ENCODE peak calls at places on chromosomes 13 and 19, in five cellular contexts. V is cardiac fibroblast, C is body of pancreas, R is endothelial cell, Q is AG10803. U is an unnamed sample.

GRCh38 chr13:21738636-21739035 is 67.8 kb downstream of the FGF9 start:
- DNase-seq in V (no peak), R (no peak), Q (no peak), C (no peak), U (no peak)

GRCh38 chr13:27482996-27483395 is 32.6 kb upstream of the MTIF3 start:
- DNase-seq in R (no peak), Q (no peak), C (no peak), V (no peak), U (no peak)

GRCh38 chr13:24275041-24275440 is 34.3 kb upstream of the C1QTNF9 start:
- DNase-seq in V (no peak), R (no peak), C (no peak), Q (no peak), U (no peak)

GRCh38 chr13:91304740-91305139 is 42.7 kb upstream of the MIR17HG start:
- DNase-seq in Q (no peak), R (no peak), V (no peak), C (no peak), U (no peak)

GRCh38 chr13:28136916-28137315 is 1.4 kb upstream of the PAN3 start:
- DNase-seq in Q (no peak), V (no peak), R (no peak), C (no peak), U (no peak)

GRCh38 chr19:53730391-53730790 is 93.7 kb downstream of the NLRP12 start:
- DNase-seq in Q (no peak), C (no peak), V (no peak), R (no peak), U (no peak)

GRCh38 chr19:54208784-54209057 is 8.1 kb downstream of the RPS9 start:
- DNase-seq in C (no peak), R (no peak), Q (no peak), V (no peak), U (no peak)

GRCh38 chr13:113897161-113897560 is 33.3 kb upstream of the GAS6 start:
- DNase-seq in R (no peak), C (no peak), Q (peak), V (peak), U (no peak)

GRCh38 chr13:89900104-89900760 is 1447.3 kb upstream of the MIR17HG start:
- DNase-seq in V (peak), Q (no peak), R (no peak), C (no peak), U (no peak)

GRCh38 chr19:55832676-55833075 is 877 bp upstream of the NLRP11 start:
- DNase-seq in R (no peak), V (no peak), Q (no peak), C (no peak), U (no peak)

GRCh38 chr13:66048888-66049287 is 1181.2 kb downstream of the PCDH9 start:
- DNase-seq in V (no peak), Q (no peak), R (no peak), C (no peak), U (no peak)

GRCh38 chr13:95641961-95642621 is 2.4 kb downstream of the DZIP1 start:
- DNase-seq in Q (peak), C (peak), V (peak), R (peak), U (no peak)

GRCh38 chr13:23828866-23829265 is 60.3 kb downstream of the MIPEP start:
- DNase-seq in V (peak), R (no peak), C (no peak), Q (peak), U (no peak)

GRCh38 chr19:33864311-33864850 is 67.7 kb downstream of the KCTD15 start:
- DNase-seq in R (no peak), Q (no peak), C (peak), V (no peak), U (no peak)

GRCh38 chr13:23321534-23322241 is 111.8 kb downstream of the SACS start:
- DNase-seq in Q (peak), C (peak), R (no peak), V (peak), U (no peak)

GRCh38 chr19:18780631-18781030 is 10.5 kb downstream of the COMP start:
- DNase-seq in R (no peak), V (no peak), Q (no peak), C (no peak), U (no peak)
- TF ChIP-seq CTCF in R (no peak), V (no peak), Q (no peak), C (no peak), U (no peak)

GRCh38 chr13:43390582-43390981 is 367.2 kb downstream of the DNAJC15 start:
- DNase-seq in C (no peak), R (no peak), Q (no peak), V (no peak), U (no peak)
- TF ChIP-seq CTCF in C (no peak), R (no peak), Q (no peak), V (no peak), U (no peak)

GRCh38 chr19:41175825-41176734 is 16.9 kb upstream of the CYP2S1 start:
- DNase-seq in C (peak), R (peak), V (peak), Q (peak), U (no peak)

GRCh38 chr19:41174297-41174928 is 18.6 kb upstream of the CYP2S1 start:
- DNase-seq in C (no peak), Q (no peak), R (no peak), V (no peak), U (no peak)

GRCh38 chr19:41166888-41167804 is 25.9 kb upstream of the CYP2S1 start:
- DNase-seq in Q (no peak), C (peak), V (no peak), R (no peak), U (no peak)

DNA sequence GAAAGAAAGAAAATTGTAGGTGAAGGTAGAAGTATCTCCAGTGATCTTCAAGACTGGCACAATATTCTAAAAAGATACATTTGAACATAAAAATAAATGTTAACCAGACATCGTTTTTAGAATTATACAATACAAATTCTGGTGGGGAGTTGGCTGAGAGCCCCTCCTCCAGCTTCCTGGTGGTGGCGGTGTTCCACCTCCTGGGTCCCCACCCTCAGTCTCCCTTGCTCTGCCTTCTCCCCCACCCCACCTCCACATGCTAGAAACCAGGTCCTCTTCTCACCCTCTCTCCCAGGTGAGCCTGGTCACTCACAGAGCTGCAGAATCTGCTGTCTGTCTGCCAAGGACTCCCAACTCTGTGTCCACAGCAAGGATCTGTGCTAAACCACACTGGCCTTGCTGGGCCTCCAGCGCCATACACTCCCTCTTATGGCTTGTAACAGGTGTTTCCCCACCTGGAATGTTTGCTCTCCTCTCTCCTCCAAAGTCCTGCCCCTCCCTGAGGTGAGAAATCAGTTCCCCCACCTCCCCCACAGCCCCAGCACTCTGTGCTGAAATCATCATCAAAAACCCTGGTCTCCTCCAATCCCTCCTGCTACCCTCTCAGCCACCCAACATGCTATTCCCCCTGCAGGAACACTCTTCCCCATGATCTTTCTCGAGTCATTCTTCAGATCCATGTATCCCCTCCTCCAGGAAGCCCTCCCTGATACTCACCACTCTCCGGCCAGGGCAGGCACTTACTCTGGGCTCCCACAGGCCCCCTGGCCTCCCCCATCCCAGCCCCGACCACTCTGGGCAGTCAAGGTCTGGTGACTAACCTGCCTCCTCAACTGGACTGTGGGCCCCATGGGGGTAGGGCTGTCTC is 20.5 kb upstream of the CYP2S1 start:
- DNase-seq in Q (no peak), R (no peak), C (no peak), V (no peak), U (no peak)
- TF ChIP-seq CTCF in Q (no peak), R (no peak), C (no peak), V (no peak), U (no peak)

GRCh38 chr19:18699403-18700054 is 16.0 kb downstream of the CRTC1 start:
- DNase-seq in R (no peak), V (no peak), Q (no peak), C (no peak), U (no peak)

GRCh38 chr19:18696023-18696422 is 12.5 kb downstream of the CRTC1 start:
- DNase-seq in R (no peak), Q (no peak), C (no peak), V (no peak), U (no peak)

GRCh38 chr19:18700501-18701249 is 17.2 kb downstream of the CRTC1 start:
- DNase-seq in V (peak), R (peak), C (peak), Q (peak), U (peak)

GRCh38 chr19:18698321-18699167 is 15.1 kb downstream of the CRTC1 start:
- DNase-seq in Q (no peak), V (no peak), C (no peak), R (no peak), U (no peak)

GRCh38 chr19:18697680-18698079 is 14.2 kb downstream of the CRTC1 start:
- DNase-seq in C (peak), V (no peak), Q (no peak), R (no peak), U (no peak)
- TF ChIP-seq CTCF in C (no peak), V (no peak), Q (no peak), R (no peak), U (no peak)

GRCh38 chr13:111031531-111031961 is 83.6 kb upstream of the ARHGEF7 start:
- DNase-seq in C (no peak), V (peak), Q (peak), R (no peak), U (no peak)

GRCh38 chr13:111029957-111030609 is 85.0 kb upstream of the ARHGEF7 start:
- DNase-seq in C (no peak), R (no peak), V (no peak), Q (no peak), U (no peak)

GRCh38 chr13:111022886-111023285 is 92.2 kb upstream of the ARHGEF7 start:
- DNase-seq in C (no peak), V (no peak), Q (no peak), R (no peak), U (no peak)

GRCh38 chr13:111025310-111025709 is 89.8 kb upstream of the ARHGEF7 start:
- DNase-seq in V (no peak), R (no peak), Q (no peak), C (no peak), U (no peak)

GRCh38 chr13:111027481-111028439 is 87.3 kb upstream of the ARHGEF7 start:
- DNase-seq in R (no peak), V (no peak), C (no peak), Q (no peak), U (no peak)
- TF ChIP-seq CTCF in R (no peak), V (no peak), C (no peak), Q (no peak), U (no peak)

GRCh38 chr19:18586311-18586710 is 2.3 kb upstream of the REX1BD start:
- DNase-seq in V (no peak), R (no peak), C (no peak), Q (no peak), U (no peak)
- TF ChIP-seq CTCF in V (peak), R (no peak), C (no peak), Q (no peak), U (no peak)

GRCh38 chr13:60134376-60134775 is 29.4 kb downstream of the DIAPH3 start:
- DNase-seq in V (peak), R (no peak), C (no peak), Q (peak), U (no peak)
- TF ChIP-seq CTCF in V (peak), R (no peak), C (no peak), Q (peak), U (no peak)

U was measured in natural killer cell.